ENCODE peak calls at places on chromosomes 5 and 9, in four cellular contexts. P is cardiac fibroblast, Y is cardiac muscle cell, F is GM10248. Z is an unnamed sample.
A peak's percentile ranks its signal among the peaks of the same experiment; 100 is the strongest.

GRCh38 chr5:40689442-40689841 is 9.7 kb downstream of the PTGER4 start:
- DNase-seq in P (peak; percentile 98), Y (no peak), F (peak; percentile 29), Z (no peak)

GRCh38 chr5:68148096-68148495 is 67.5 kb upstream of the PIK3R1 start:
- DNase-seq in P (no peak), Y (no peak), F (peak; percentile 14), Z (no peak)

GRCh38 chr9:806285-807156 is 35.0 kb upstream of the DMRT1 start:
- DNase-seq in P (peak; percentile 60), Y (peak; percentile 25), F (peak; percentile 48), Z (peak; percentile 19)

GRCh38 chr5:159552751-159553150 is 222.5 kb upstream of the IL12B start:
- DNase-seq in P (peak; percentile 52), Y (no peak), F (no peak), Z (no peak)

GRCh38 chr5:36239370-36240293 is 2.1 kb downstream of the NADK2 start:
- DNase-seq in P (no peak), Y (no peak), F (no peak), Z (no peak)

GRCh38 chr9:108099854-108100253 is 610.3 kb upstream of the KLF4 start:
- DNase-seq in P (peak; percentile 4), Y (no peak), F (no peak), Z (no peak)

GRCh38 chr5:143679777-143680176 is 132.2 kb upstream of the HMHB1 start:
- DNase-seq in P (peak; percentile 66), Y (no peak), F (no peak), Z (no peak)

GRCh38 chr9:105328872-105329728 is 84.6 kb downstream of the SLC44A1 start:
- DNase-seq in P (no peak), Y (no peak), F (no peak), Z (no peak)

DNA sequence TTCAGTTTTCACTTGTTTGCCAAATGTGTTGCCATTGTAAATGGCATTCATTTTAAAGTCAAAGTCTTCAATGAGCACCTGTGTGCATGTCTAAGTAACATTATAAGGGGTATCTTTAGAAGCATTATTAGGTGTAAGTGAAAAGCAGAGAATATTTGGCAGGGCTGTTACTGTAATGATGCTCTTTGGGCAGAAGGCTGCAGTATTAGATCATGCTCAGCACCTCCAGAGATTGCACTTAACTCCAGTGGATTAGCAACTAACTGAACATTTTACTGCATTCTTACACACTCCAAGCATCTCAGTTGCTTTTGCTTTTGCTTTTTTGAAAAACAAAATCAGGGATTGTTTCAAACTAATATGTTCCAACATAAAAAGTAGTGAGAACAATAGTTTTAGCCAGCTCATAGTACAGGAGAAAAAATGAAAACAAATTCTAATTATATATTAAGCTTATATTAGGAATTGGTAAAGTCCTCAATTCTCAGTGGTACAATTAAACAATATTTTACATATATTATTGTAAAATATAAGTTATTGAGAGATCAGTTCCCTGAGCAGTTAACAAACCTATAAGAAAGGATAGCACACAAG is 1740.9 kb upstream of the CDH9 start:
- DNase-seq in P (no peak), Y (peak; percentile 31), F (no peak), Z (peak; percentile 9)
- TF ChIP-seq CTCF in P (no peak), Y (no peak), F (no peak), Z (no peak)

GRCh38 chr5:93791520-93791972 is 50.1 kb upstream of the POU5F2 start:
- DNase-seq in P (peak; percentile 5), Y (no peak), F (no peak), Z (peak; percentile 34)
- TF ChIP-seq CTCF in P (no peak), Y (no peak), F (no peak), Z (no peak)

GRCh38 chr9:36034911-36035490 is 1.7 kb upstream of the RECK start:
- DNase-seq in P (no peak), Y (no peak), F (no peak), Z (no peak)

GRCh38 chr9:36036780-36037579 is at the start of gene RECK:
- DNase-seq in P (peak; percentile 78), Y (peak; percentile 93), F (peak; percentile 95), Z (peak; percentile 93)

GRCh38 chr9:36034234-36034633 is 2.5 kb upstream of the RECK start:
- DNase-seq in P (no peak), Y (no peak), F (no peak), Z (no peak)

GRCh38 chr9:36037580-36038169 is 962 bp downstream of the RECK start:
- DNase-seq in P (peak; percentile 55), Y (no peak), F (no peak), Z (no peak)

DNA sequence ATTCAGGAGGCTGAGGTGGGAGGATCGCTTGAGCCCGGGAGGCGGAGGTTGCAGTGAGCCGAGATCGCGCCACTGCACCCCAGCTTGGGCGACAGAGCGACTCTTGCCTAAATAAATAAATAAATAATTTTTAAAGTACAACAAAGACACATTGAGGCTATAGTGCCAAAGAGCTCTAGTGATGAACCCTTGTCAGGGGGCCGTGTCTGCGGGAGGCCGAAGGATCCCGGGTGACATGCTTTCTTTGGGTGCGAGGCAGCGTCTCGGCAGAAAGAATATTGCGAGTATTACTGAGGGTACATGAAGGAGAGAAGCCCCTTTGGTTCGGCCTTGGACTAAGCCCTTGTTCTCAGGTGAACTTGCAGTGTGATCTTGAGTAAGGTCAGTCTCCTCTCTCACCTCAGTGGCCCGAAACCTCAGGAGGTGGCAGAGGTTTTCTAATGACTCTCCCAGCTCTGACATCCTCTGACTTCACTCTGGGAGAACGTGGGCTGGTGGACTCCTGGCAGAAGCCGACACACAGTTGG is 397 bp upstream of the RECK start:
- DNase-seq in P (no peak), Y (no peak), F (no peak), Z (no peak)
- TF ChIP-seq CTCF in P (no peak), Y (no peak), F (no peak), Z (no peak)

GRCh38 chr5:169270827-169271226 is 30.1 kb downstream of the SLIT3 start:
- DNase-seq in P (no peak), Y (no peak), F (no peak), Z (no peak)

GRCh38 chr5:169268019-169268418 is 32.9 kb downstream of the SLIT3 start:
- DNase-seq in P (no peak), Y (no peak), F (no peak), Z (no peak)

GRCh38 chr5:169263591-169263990 is 37.3 kb downstream of the SLIT3 start:
- DNase-seq in P (no peak), Y (no peak), F (no peak), Z (no peak)

DNA sequence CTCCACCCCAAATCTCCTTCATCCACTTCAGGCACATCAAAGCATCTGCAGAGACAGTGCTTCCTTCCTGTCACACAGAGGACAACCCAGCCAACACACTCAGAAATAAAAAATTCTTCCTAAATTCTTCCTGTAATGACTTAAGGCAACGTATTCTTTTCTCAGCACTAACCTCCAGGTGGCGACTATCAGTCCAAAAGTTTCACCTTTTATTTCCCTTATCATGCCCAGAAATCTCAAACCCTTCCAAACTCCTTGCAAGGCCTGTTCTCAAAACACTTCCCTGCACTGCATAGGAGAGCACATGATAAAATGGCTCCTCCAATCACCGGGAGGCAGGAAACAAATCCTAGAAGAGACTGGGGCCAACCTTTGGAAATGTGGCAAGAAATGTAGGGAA is 35.1 kb downstream of the SLIT3 start:
- DNase-seq in P (peak; percentile 12), Y (no peak), F (no peak), Z (no peak)
- TF ChIP-seq CTCF in P (no peak), Y (no peak), F (peak; percentile 4), Z (peak; percentile 38)

GRCh38 chr9:20550326-20550725 is 72.0 kb downstream of the MLLT3 start:
- DNase-seq in P (peak; percentile 18), Y (no peak), F (no peak), Z (no peak)

GRCh38 chr9:20551236-20551635 is 71.1 kb downstream of the MLLT3 start:
- DNase-seq in P (peak; percentile 16), Y (no peak), F (no peak), Z (no peak)

GRCh38 chr9:20553750-20554149 is 68.5 kb downstream of the MLLT3 start:
- DNase-seq in P (no peak), Y (no peak), F (no peak), Z (no peak)

GRCh38 chr9:20551835-20552234 is 70.5 kb downstream of the MLLT3 start:
- DNase-seq in P (no peak), Y (no peak), F (peak; percentile 13), Z (no peak)

GRCh38 chr9:20552874-20553624 is 69.2 kb downstream of the MLLT3 start:
- DNase-seq in P (peak; percentile 44), Y (no peak), F (no peak), Z (no peak)
- TF ChIP-seq CTCF in P (no peak), Y (peak; percentile 27), F (no peak), Z (no peak)

GRCh38 chr9:116450378-116451139 is 236.5 kb upstream of the TRIM32 start:
- DNase-seq in P (peak; percentile 79), Y (no peak), F (peak; percentile 43), Z (no peak)

GRCh38 chr9:116451500-116451899 is 235.6 kb upstream of the TRIM32 start:
- DNase-seq in P (peak; percentile 9), Y (no peak), F (no peak), Z (no peak)

GRCh38 chr9:116452227-116452626 is 234.9 kb upstream of the TRIM32 start:
- DNase-seq in P (no peak), Y (no peak), F (no peak), Z (no peak)

GRCh38 chr9:116448463-116448862 is 238.6 kb upstream of the TRIM32 start:
- DNase-seq in P (no peak), Y (no peak), F (no peak), Z (no peak)

DNA sequence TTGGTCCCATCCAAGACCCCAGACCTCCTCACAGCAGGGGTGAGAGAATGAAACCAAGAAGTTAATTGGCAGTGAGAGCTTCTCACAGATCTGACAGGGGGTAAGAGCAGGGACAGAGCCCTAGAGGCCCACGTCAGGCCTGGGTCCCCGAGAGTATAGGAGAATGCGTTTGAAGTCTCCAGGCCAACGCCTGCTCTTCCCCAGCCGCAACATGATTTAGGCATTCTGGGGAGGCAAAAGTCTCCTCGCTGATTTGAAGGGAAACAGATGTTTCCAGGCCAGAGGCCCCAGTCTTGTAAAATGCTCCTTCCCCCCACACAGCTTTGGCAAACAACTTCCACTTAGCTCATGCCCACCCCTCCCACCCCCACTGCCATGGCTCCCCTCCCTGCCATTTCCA is 239.2 kb upstream of the TRIM32 start:
- DNase-seq in P (no peak), Y (no peak), F (no peak), Z (no peak)
- TF ChIP-seq CTCF in P (no peak), Y (no peak), F (no peak), Z (no peak)

GRCh38 chr5:118692811-118693342 is 295.5 kb downstream of the DTWD2 start:
- DNase-seq in P (no peak), Y (peak; percentile 42), F (no peak), Z (no peak)

GRCh38 chr5:118701796-118702195 is 286.6 kb downstream of the DTWD2 start:
- DNase-seq in P (no peak), Y (no peak), F (no peak), Z (no peak)

GRCh38 chr5:118703241-118703640 is 285.1 kb downstream of the DTWD2 start:
- DNase-seq in P (no peak), Y (no peak), F (no peak), Z (no peak)

GRCh38 chr5:118700510-118700909 is 287.8 kb downstream of the DTWD2 start:
- DNase-seq in P (no peak), Y (no peak), F (no peak), Z (no peak)

DNA sequence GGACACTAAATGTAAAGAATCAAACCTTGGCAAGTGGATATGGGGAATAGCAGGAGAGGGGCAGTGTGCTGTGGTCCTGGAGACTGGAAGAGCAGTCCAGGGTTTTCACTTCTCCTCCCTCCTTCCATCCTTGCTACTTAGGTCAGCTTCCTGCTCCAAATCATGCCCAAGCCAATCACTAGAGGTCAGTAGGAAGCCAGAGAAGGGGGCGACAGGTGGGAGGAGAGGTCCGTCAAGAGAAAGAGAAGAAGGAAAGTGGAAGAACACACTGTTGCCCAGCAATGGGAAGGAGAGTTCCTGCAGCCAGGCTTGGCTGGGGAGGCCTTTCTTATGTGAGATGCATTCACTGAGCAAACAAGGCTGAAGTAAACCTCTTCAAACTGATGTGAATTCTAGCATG is 289.6 kb downstream of the DTWD2 start:
- DNase-seq in P (no peak), Y (peak; percentile 16), F (no peak), Z (no peak)
- TF ChIP-seq CTCF in P (no peak), Y (no peak), F (peak; percentile 14), Z (no peak)

Z was measured in endothelial cell.